ENCODE peak calls at places on chromosomes 4 and X, in nine cellular contexts. S is GM03348; Z is SK-MEL-5; P is NCI-H774; X is activated CD4-positive, alpha-beta T cell treated with anti-CD3 and anti-CD28 coated beads, Interleukin-2, amount 10 ng/mL, durations not matched to agents 7 days and 5 days; O is stimulated activated CD4-positive, alpha-beta T cell treated with anti-CD3 and anti-CD28 coated beads, Interleukin-4, amount 100 ng/mL, for 24 hours; Y is CD8-positive, alpha-beta memory T cell; V is activated CD4-positive, CD25-positive, alpha-beta regulatory T cell treated with anti-CD3 and anti-CD28 coated beads, Interleukin-2, amount 50 U/mL, for 72 hours; I is activated naive CD4-positive, alpha-beta T cell treated with anti-CD3 and anti-CD28 coated beads for 36 hours. J is an unnamed sample.

GRCh38 chr4:182872886-182873285 is 44.3 kb downstream of the DCTD start:
- DNase-seq in S (no peak), Z (no peak), P (no peak), X (no peak), O (no peak), Y (no peak), V (no peak), I (no peak), J (no peak)

GRCh38 chrX:120365320-120365719 is 3.4 kb downstream of the ATP1B4 start:
- DNase-seq in S (no peak), Z (peak), P (peak), X (peak), O (peak), Y (peak), V (peak), I (peak), J (no peak)

GRCh38 chr4:183783933-183784622 is 121.0 kb upstream of the STOX2 start:
- DNase-seq in S (peak), Z (no peak), P (no peak), X (no peak), O (no peak), Y (no peak), V (no peak), I (no peak), J (no peak)

GRCh38 chr4:89249716-89250361 is 57.8 kb downstream of the GPRIN3 start:
- DNase-seq in S (no peak), Z (no peak), P (peak), X (no peak), O (no peak), Y (no peak), V (no peak), I (no peak), J (no peak)

GRCh38 chrX:14027031-14027430 is 2.7 kb downstream of the GEMIN8 start:
- DNase-seq in S (no peak), Z (peak), P (no peak), X (peak), O (peak), Y (no peak), V (no peak), I (no peak), J (no peak)

GRCh38 chrX:43211570-43211969 is 433.6 kb upstream of the PPP1R2C start:
- DNase-seq in S (no peak), Z (no peak), P (no peak), X (no peak), O (no peak), Y (no peak), V (no peak), I (no peak), J (no peak)

GRCh38 chr4:69095301-69095731 is 958 bp upstream of the UGT2B7 start:
- DNase-seq in S (no peak), Z (no peak), P (no peak), X (no peak), O (no peak), Y (no peak), V (no peak), I (no peak), J (no peak)

GRCh38 chr4:2070421-2071251 is 11.5 kb downstream of the NAT8L start:
- DNase-seq in S (no peak), Z (no peak), P (no peak), X (no peak), O (no peak), Y (no peak), V (no peak), I (no peak), J (no peak)

GRCh38 chr4:6912412-6912811 is 2.8 kb downstream of the TBC1D14 start:
- DNase-seq in S (no peak), Z (no peak), P (no peak), X (no peak), O (no peak), Y (no peak), V (no peak), I (no peak), J (no peak)

GRCh38 chrX:149638860-149639259 is 7.3 kb upstream of the TMEM185A start:
- DNase-seq in S (peak), Z (no peak), P (no peak), X (no peak), O (no peak), Y (no peak), V (no peak), I (no peak), J (no peak)

GRCh38 chr4:119695216-119695615 is 66.6 kb upstream of the PDE5A start:
- DNase-seq in S (no peak), Z (no peak), P (no peak), X (no peak), O (no peak), Y (no peak), V (no peak), I (no peak), J (no peak)